ENCODE peak calls at places on chromosomes 1 and 21, in four cellular contexts. One of them, this sample, is unnamed.

GRCh38 chr1:233097546-233098254 is 147.3 kb downstream of the NTPCR start:
- DNase-seq in adrenal gland: no peak
- DNase-seq in right atrium auricular region: no peak
- DNase-seq in H9: no peak
- DNase-seq in this sample: peak

GRCh38 chr1:91129458-91129857 is 107.6 kb upstream of the ZNF644 start:
- DNase-seq in adrenal gland: no peak
- DNase-seq in right atrium auricular region: no peak
- DNase-seq in H9: no peak
- DNase-seq in this sample: no peak

GRCh38 chr1:207333620-207334019 is 12.1 kb downstream of the CD55 start:
- DNase-seq in adrenal gland: no peak
- DNase-seq in right atrium auricular region: no peak
- DNase-seq in H9: no peak
- DNase-seq in this sample: no peak

GRCh38 chr1:37997256-37998088 is 7.7 kb upstream of the SF3A3 start:
- DNase-seq in adrenal gland: no peak
- DNase-seq in right atrium auricular region: no peak
- DNase-seq in H9: no peak
- DNase-seq in this sample: no peak

GRCh38 chr21:45986316-45987051 is 4.9 kb downstream of the COL6A1 start:
- DNase-seq in adrenal gland: no peak
- DNase-seq in right atrium auricular region: no peak
- DNase-seq in H9: no peak
- DNase-seq in this sample: no peak

GRCh38 chr1:15571266-15571665 is 13.6 kb downstream of the AGMAT start:
- DNase-seq in adrenal gland: no peak
- DNase-seq in right atrium auricular region: no peak
- DNase-seq in H9: no peak
- DNase-seq in this sample: no peak

GRCh38 chr1:176919386-176920378 is 244.8 kb downstream of the ASTN1 start:
- DNase-seq in adrenal gland: no peak
- DNase-seq in right atrium auricular region: no peak
- DNase-seq in H9: no peak
- DNase-seq in this sample: no peak

GRCh38 chr21:36542312-36543101 is 62.6 kb upstream of the CLDN14 start:
- DNase-seq in adrenal gland: peak
- DNase-seq in right atrium auricular region: no peak
- DNase-seq in H9: peak
- DNase-seq in this sample: no peak

GRCh38 chr1:226654046-226654445 is 85.0 kb downstream of the ITPKB start:
- DNase-seq in adrenal gland: no peak
- DNase-seq in right atrium auricular region: no peak
- DNase-seq in H9: peak
- DNase-seq in this sample: no peak

GRCh38 chr1:63662056-63662836 is 69.0 kb downstream of the PGM1 start:
- DNase-seq in adrenal gland: no peak
- DNase-seq in right atrium auricular region: no peak
- DNase-seq in H9: no peak
- DNase-seq in this sample: peak

GRCh38 chr1:22490309-22490708 is 38.7 kb downstream of the ZBTB40 start:
- DNase-seq in adrenal gland: no peak
- DNase-seq in right atrium auricular region: no peak
- DNase-seq in H9: peak
- DNase-seq in this sample: no peak

GRCh38 chr1:108877324-108877812 is 583 bp downstream of the GPSM2 start:
- DNase-seq in adrenal gland: no peak
- DNase-seq in right atrium auricular region: no peak
- DNase-seq in H9: no peak
- DNase-seq in this sample: no peak

GRCh38 chr1:108877858-108878257 is 1.1 kb downstream of the GPSM2 start:
- DNase-seq in adrenal gland: no peak
- DNase-seq in right atrium auricular region: no peak
- DNase-seq in H9: no peak
- DNase-seq in this sample: no peak

GRCh38 chr1:108880850-108881249 is 4.1 kb downstream of the GPSM2 start:
- DNase-seq in adrenal gland: no peak
- DNase-seq in right atrium auricular region: no peak
- DNase-seq in H9: no peak
- DNase-seq in this sample: no peak

GRCh38 chr1:108881369-108881768 is 4.6 kb downstream of the GPSM2 start:
- DNase-seq in adrenal gland: no peak
- DNase-seq in right atrium auricular region: no peak
- DNase-seq in H9: no peak
- DNase-seq in this sample: peak

GRCh38 chr1:108878678-108879077 is 1.9 kb downstream of the GPSM2 start:
- DNase-seq in adrenal gland: no peak
- DNase-seq in right atrium auricular region: no peak
- DNase-seq in H9: no peak
- DNase-seq in this sample: no peak
- H3K27ac ChIP-seq in adrenal gland: no peak
- H3K27ac ChIP-seq in right atrium auricular region: no peak
- H3K27ac ChIP-seq in H9: no peak
- H3K27ac ChIP-seq in this sample: peak

GRCh38 chr1:1425753-1426495 is 4.8 kb upstream of the ANKRD65 start:
- DNase-seq in adrenal gland: no peak
- DNase-seq in right atrium auricular region: no peak
- DNase-seq in H9: peak
- DNase-seq in this sample: no peak
- H3K27ac ChIP-seq in adrenal gland: no peak
- H3K27ac ChIP-seq in right atrium auricular region: no peak
- H3K27ac ChIP-seq in H9: no peak
- H3K27ac ChIP-seq in this sample: no peak

DNA sequence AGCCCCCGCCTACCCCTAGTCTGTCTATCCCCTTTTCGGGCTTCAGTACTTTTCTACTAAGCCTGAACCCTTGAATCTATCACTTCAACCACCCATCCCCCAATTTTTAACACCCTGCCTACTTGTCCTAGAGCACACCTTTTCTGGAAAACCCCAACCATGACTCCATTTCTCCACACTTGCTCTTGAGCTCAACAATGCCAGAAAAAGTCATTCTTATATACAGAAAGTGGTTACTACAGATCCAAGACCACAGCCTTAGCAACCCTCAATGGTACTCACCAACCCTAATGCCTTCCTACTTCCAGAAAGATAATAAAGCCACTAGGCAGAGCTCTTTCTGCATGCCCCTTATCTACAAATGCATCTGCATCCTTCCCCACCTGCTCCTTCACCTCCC is 41.1 kb downstream of the DMAP1 start:
- DNase-seq in adrenal gland: no peak
- DNase-seq in right atrium auricular region: no peak
- DNase-seq in H9: no peak
- DNase-seq in this sample: no peak
- H3K27ac ChIP-seq in adrenal gland: no peak
- H3K27ac ChIP-seq in right atrium auricular region: no peak
- H3K27ac ChIP-seq in H9: no peak
- H3K27ac ChIP-seq in this sample: no peak

GRCh38 chr1:39130297-39130696 is 74.2 kb upstream of the MACF1 start:
- DNase-seq in adrenal gland: no peak
- DNase-seq in right atrium auricular region: no peak
- DNase-seq in H9: no peak
- DNase-seq in this sample: no peak
- H3K27ac ChIP-seq in adrenal gland: peak
- H3K27ac ChIP-seq in right atrium auricular region: peak
- H3K27ac ChIP-seq in H9: no peak
- H3K27ac ChIP-seq in this sample: peak

GRCh38 chr1:222021124-222021523 is 279.2 kb upstream of the DUSP10 start:
- DNase-seq in adrenal gland: no peak
- DNase-seq in right atrium auricular region: no peak
- DNase-seq in H9: no peak
- DNase-seq in this sample: no peak
- H3K27ac ChIP-seq in adrenal gland: no peak
- H3K27ac ChIP-seq in right atrium auricular region: no peak
- H3K27ac ChIP-seq in H9: no peak
- H3K27ac ChIP-seq in this sample: no peak